ENCODE peak calls at places on chromosomes 3 and 15, in five cellular contexts. V, M, X, Z and G are unnamed samples.

GRCh38 chr3:194140520-194141414 is 4.8 kb downstream of the HES1 start:
- DNase-seq in X (peak; percentile 53), M (peak; percentile 63), V (peak; percentile 88), Z (peak; percentile 83), G (no peak)

GRCh38 chr3:128062033-128062745 is 10.0 kb downstream of the SEC61A1 start:
- DNase-seq in X (no peak), M (no peak), Z (no peak), V (no peak), G (no peak)

GRCh38 chr3:17183951-17184550 is 299.3 kb downstream of the PLCL2 start:
- DNase-seq in V (no peak), X (peak; percentile 64), Z (no peak), M (no peak), G (no peak)

GRCh38 chr3:52440671-52441070 is 4.2 kb downstream of the SEMA3G start:
- DNase-seq in X (no peak), M (no peak), V (no peak), Z (peak; percentile 3), G (no peak)

GRCh38 chr3:81998139-81998755 is 236.8 kb upstream of the GBE1 start:
- DNase-seq in M (peak; percentile 15), X (peak; percentile 12), Z (peak; percentile 28), V (no peak), G (no peak)

GRCh38 chr3:128152419-128153155 is 694 bp upstream of the EEFSEC start:
- DNase-seq in Z (no peak), V (no peak), M (no peak), X (peak; percentile 77), G (peak; percentile 72)

GRCh38 chr3:152413244-152413643 is 144.5 kb downstream of the MBNL1 start:
- DNase-seq in V (no peak), Z (no peak), X (peak; percentile 23), M (no peak), G (no peak)

GRCh38 chr15:39359736-39360135 is 221.1 kb upstream of the THBS1 start:
- DNase-seq in V (peak; percentile 65), X (no peak), M (no peak), Z (no peak), G (no peak)

GRCh38 chr15:76181705-76182107 is 121.9 kb downstream of the TMEM266 start:
- DNase-seq in V (no peak), M (no peak), Z (no peak), X (no peak), G (no peak)

GRCh38 chr15:43376017-43376705 is 5.3 kb downstream of the TUBGCP4 start:
- DNase-seq in Z (peak; percentile 52), M (peak; percentile 13), X (peak; percentile 45), V (no peak), G (no peak)

GRCh38 chr3:67946446-67946845 is 292.0 kb upstream of the SUCLG2 start:
- DNase-seq in V (no peak), M (no peak), X (no peak), Z (no peak), G (no peak)

GRCh38 chr3:14082108-14082657 is 42.5 kb downstream of the CHCHD4 start:
- DNase-seq in M (no peak), X (no peak), V (no peak), Z (no peak), G (no peak)

GRCh38 chr3:30667250-30667585 is 60.8 kb downstream of the TGFBR2 start:
- DNase-seq in V (no peak), Z (no peak), M (no peak), X (no peak), G (no peak)

GRCh38 chr3:58237940-58238681 is 519 bp downstream of the ABHD6 start:
- DNase-seq in Z (peak; percentile 60), V (peak; percentile 85), M (peak; percentile 56), X (peak; percentile 18), G (peak; percentile 74)

GRCh38 chr3:178443634-178444033 is 92.6 kb upstream of the KCNMB2 start:
- DNase-seq in V (no peak), Z (no peak), M (no peak), X (peak; percentile 5), G (no peak)

GRCh38 chr15:64099379-64099778 is 3.6 kb downstream of the SNX1 start:
- DNase-seq in V (no peak), M (no peak), X (no peak), Z (no peak), G (no peak)

GRCh38 chr3:70868561-70868960 is 556.1 kb upstream of the MDFIC2 start:
- DNase-seq in Z (no peak), X (no peak), V (no peak), M (no peak), G (no peak)

GRCh38 chr15:71103102-71103676 is 12.1 kb upstream of the THSD4 start:
- DNase-seq in X (peak; percentile 71), M (peak; percentile 18), V (peak; percentile 59), Z (peak; percentile 34), G (no peak)

GRCh38 chr15:22881739-22882440 is 43.4 kb downstream of the NIPA2 start:
- DNase-seq in V (no peak), X (no peak), M (no peak), Z (no peak), G (no peak)

GRCh38 chr3:112304611-112305010 is 10.6 kb upstream of the SLC9C1 start:
- DNase-seq in M (no peak), X (peak; percentile 4), Z (no peak), V (no peak), G (no peak)

GRCh38 chr15:57969355-57969754 is 96.2 kb downstream of the ALDH1A2 start:
- DNase-seq in M (no peak), X (peak; percentile 53), Z (no peak), V (no peak), G (no peak)

GRCh38 chr3:42544492-42545283 is 37.1 kb downstream of the SEC22C start:
- DNase-seq in X (no peak), M (peak; percentile 71), Z (peak; percentile 39), V (peak; percentile 84), G (no peak)

GRCh38 chr15:82952156-82953081 is at the start of gene HOMER2:
- DNase-seq in Z (peak; percentile 51), V (peak; percentile 78), X (peak; percentile 5), M (peak; percentile 91), G (no peak)

GRCh38 chr3:70471464-70472342 is 159.3 kb upstream of the MDFIC2 start:
- DNase-seq in V (no peak), X (no peak), M (no peak), Z (no peak), G (no peak)

GRCh38 chr15:66369773-66370651 is 13.5 kb upstream of the TIPIN start:
- DNase-seq in M (no peak), V (no peak), Z (no peak), X (no peak), G (peak; percentile 30)

GRCh38 chr3:112463250-112463649 is 36.0 kb downstream of the BTLA start:
- DNase-seq in Z (no peak), X (no peak), V (no peak), M (no peak), G (no peak)

GRCh38 chr3:148175215-148175614 is 522.5 kb upstream of the AGTR1 start:
- DNase-seq in M (no peak), Z (no peak), V (no peak), X (peak; percentile 74), G (no peak)

GRCh38 chr3:152834354-152835310 is at the start of gene P2RY1:
- DNase-seq in Z (peak; percentile 83), M (peak; percentile 50), V (peak; percentile 88), X (peak; percentile 32), G (peak; percentile 27)

GRCh38 chr3:70832811-70833509 is 520.5 kb upstream of the MDFIC2 start:
- DNase-seq in X (peak; percentile 93), V (no peak), Z (no peak), M (no peak), G (no peak)

GRCh38 chr15:77118787-77119410 is 48.0 kb upstream of the TSPAN3 start:
- DNase-seq in M (peak; percentile 56), Z (peak; percentile 80), X (peak; percentile 80), V (no peak), G (no peak)

GRCh38 chr15:76799760-76800159 is 105.4 kb downstream of the SCAPER start:
- DNase-seq in Z (no peak), V (no peak), X (peak; percentile 72), M (no peak), G (no peak)

GRCh38 chr15:89187911-89188514 is 33.4 kb downstream of the RLBP1 start:
- DNase-seq in Z (no peak), V (no peak), M (no peak), X (no peak), G (no peak)

GRCh38 chr3:82281205-82281604 is 519.8 kb upstream of the GBE1 start:
- DNase-seq in V (no peak), Z (peak; percentile 12), X (no peak), M (no peak), G (no peak)

GRCh38 chr15:25478313-25478712 is 39.5 kb upstream of the UBE3A start:
- DNase-seq in M (no peak), X (no peak), Z (no peak), V (no peak), G (no peak)

GRCh38 chr15:98421419-98422085 is 226.8 kb upstream of the IGF1R start:
- DNase-seq in Z (peak; percentile 84), X (peak; percentile 25), V (peak; percentile 91), M (peak; percentile 67), G (peak; percentile 28)
- H3K4me3 ChIP-seq in Z (no peak overlapping the region), X (no peak overlapping the region), V (no peak overlapping the region), M (no peak overlapping the region), G (no peak overlapping the region)

GRCh38 chr3:183264249-183264648 is 11.2 kb downstream of the B3GNT5 start:
- DNase-seq in Z (no peak), X (peak; percentile 35), M (no peak), V (no peak), G (no peak)

GRCh38 chr3:183265157-183265642 is 12.1 kb downstream of the B3GNT5 start:
- DNase-seq in Z (no peak), V (peak; percentile 72), M (no peak), X (peak; percentile 74), G (peak; percentile 74)

GRCh38 chr3:183266454-183266853 is 13.4 kb downstream of the B3GNT5 start:
- DNase-seq in X (no peak), Z (no peak), V (no peak), M (no peak), G (no peak)

GRCh38 chr3:183267140-183267539 is 14.1 kb downstream of the B3GNT5 start:
- DNase-seq in M (no peak), X (no peak), Z (peak; percentile 61), V (no peak), G (no peak)

GRCh38 chr3:183265713-183266417 is 12.8 kb downstream of the B3GNT5 start:
- DNase-seq in X (peak; percentile 98), M (no peak), Z (peak; percentile 76), V (no peak), G (no peak)
- H3K4me3 ChIP-seq in X (peak overlapping the region; percentile 1), M (no peak overlapping the region), Z (no peak overlapping the region), V (no peak overlapping the region), G (no peak overlapping the region)

GRCh38 chr3:160403028-160403545 is 3.6 kb downstream of the SMC4 start:
- DNase-seq in Z (no peak), V (no peak), X (no peak), M (no peak), G (no peak)
- H3K4me3 ChIP-seq in Z (peak overlapping the region; percentile 19), V (peak overlapping the region; percentile 93), X (peak overlapping the region; percentile 85), M (no peak overlapping the region), G (peak overlapping the region; percentile 52)

GRCh38 chr3:185929192-185930151 is 8.3 kb downstream of the TRA2B start:
- DNase-seq in V (no peak), Z (no peak), M (no peak), X (peak; percentile 78), G (no peak)

GRCh38 chr3:185932213-185932612 is 5.6 kb downstream of the TRA2B start:
- DNase-seq in Z (no peak), M (no peak), V (no peak), X (no peak), G (no peak)

GRCh38 chr3:185928532-185928931 is 9.3 kb downstream of the TRA2B start:
- DNase-seq in Z (no peak), M (no peak), X (no peak), V (no peak), G (no peak)

GRCh38 chr3:185931777-185932176 is 6.0 kb downstream of the TRA2B start:
- DNase-seq in M (no peak), X (no peak), V (no peak), Z (no peak), G (no peak)

GRCh38 chr3:185930393-185931107 is 7.3 kb downstream of the TRA2B start:
- DNase-seq in V (no peak), M (no peak), X (peak; percentile 53), Z (no peak), G (no peak)
- H3K4me3 ChIP-seq in V (no peak overlapping the region), M (no peak overlapping the region), X (peak overlapping the region; percentile 9), Z (no peak overlapping the region), G (no peak overlapping the region)